ENCODE peak calls at places on chromosome 5, in nine cellular contexts. One of them, this sample, is unnamed.

GRCh38 chr5:128844354-128844923 is 120.8 kb upstream of the SLC27A6 start:
- DNase-seq in heart left ventricle: no peak
- DNase-seq in nephron progenitor cell: no peak
- DNase-seq in posterior cingulate gyrus: no peak
- DNase-seq in germinal center: no peak
- DNase-seq in activated naive CD4-positive, alpha-beta T cell treated with anti-CD3 and anti-CD28 coated beads for 36 hours: no peak
- DNase-seq in GM23338: peak
- DNase-seq in fibroblast of villous mesenchyme: peak
- DNase-seq in AG04450: no peak
- DNase-seq in this sample: no peak

GRCh38 chr5:10555134-10555733 is 8.6 kb upstream of the ANKRD33B start:
- DNase-seq in AG04450: peak
- DNase-seq in heart left ventricle: no peak
- DNase-seq in activated naive CD4-positive, alpha-beta T cell treated with anti-CD3 and anti-CD28 coated beads for 36 hours: no peak
- DNase-seq in nephron progenitor cell: no peak
- DNase-seq in germinal center: no peak
- DNase-seq in GM23338: no peak
- DNase-seq in posterior cingulate gyrus: no peak
- DNase-seq in fibroblast of villous mesenchyme: peak
- DNase-seq in this sample: no peak

GRCh38 chr5:154118832-154119442 is 71.6 kb upstream of the GALNT10 start:
- DNase-seq in fibroblast of villous mesenchyme: no peak
- DNase-seq in heart left ventricle: no peak
- DNase-seq in activated naive CD4-positive, alpha-beta T cell treated with anti-CD3 and anti-CD28 coated beads for 36 hours: no peak
- DNase-seq in posterior cingulate gyrus: no peak
- DNase-seq in germinal center: peak
- DNase-seq in nephron progenitor cell: no peak
- DNase-seq in AG04450: no peak
- DNase-seq in GM23338: no peak
- DNase-seq in this sample: no peak

GRCh38 chr5:76807296-76807695 is 11.5 kb upstream of the F2RL1 start:
- DNase-seq in activated naive CD4-positive, alpha-beta T cell treated with anti-CD3 and anti-CD28 coated beads for 36 hours: no peak
- DNase-seq in germinal center: no peak
- DNase-seq in heart left ventricle: no peak
- DNase-seq in fibroblast of villous mesenchyme: peak
- DNase-seq in nephron progenitor cell: no peak
- DNase-seq in GM23338: peak
- DNase-seq in AG04450: no peak
- DNase-seq in posterior cingulate gyrus: no peak
- DNase-seq in this sample: no peak

GRCh38 chr5:141954193-141954592 is 3.8 kb downstream of the PCDH12 start:
- DNase-seq in activated naive CD4-positive, alpha-beta T cell treated with anti-CD3 and anti-CD28 coated beads for 36 hours: no peak
- DNase-seq in fibroblast of villous mesenchyme: no peak
- DNase-seq in GM23338: no peak
- DNase-seq in heart left ventricle: no peak
- DNase-seq in nephron progenitor cell: no peak
- DNase-seq in AG04450: no peak
- DNase-seq in posterior cingulate gyrus: no peak
- DNase-seq in germinal center: peak
- DNase-seq in this sample: no peak

GRCh38 chr5:140632366-140633080 is 452 bp downstream of the CD14 start:
- DNase-seq in heart left ventricle: peak
- DNase-seq in AG04450: no peak
- DNase-seq in activated naive CD4-positive, alpha-beta T cell treated with anti-CD3 and anti-CD28 coated beads for 36 hours: peak
- DNase-seq in GM23338: peak
- DNase-seq in posterior cingulate gyrus: peak
- DNase-seq in nephron progenitor cell: no peak
- DNase-seq in germinal center: peak
- DNase-seq in fibroblast of villous mesenchyme: peak
- DNase-seq in this sample: no peak

GRCh38 chr5:33595303-33595702 is 154.5 kb downstream of the TARS1 start:
- DNase-seq in GM23338: peak
- DNase-seq in germinal center: no peak
- DNase-seq in nephron progenitor cell: no peak
- DNase-seq in heart left ventricle: no peak
- DNase-seq in fibroblast of villous mesenchyme: no peak
- DNase-seq in posterior cingulate gyrus: no peak
- DNase-seq in AG04450: no peak
- DNase-seq in activated naive CD4-positive, alpha-beta T cell treated with anti-CD3 and anti-CD28 coated beads for 36 hours: no peak
- DNase-seq in this sample: no peak

GRCh38 chr5:122653087-122654017 is 121.5 kb upstream of the SNX2 start:
- DNase-seq in GM23338: no peak
- DNase-seq in heart left ventricle: no peak
- DNase-seq in activated naive CD4-positive, alpha-beta T cell treated with anti-CD3 and anti-CD28 coated beads for 36 hours: no peak
- DNase-seq in germinal center: no peak
- DNase-seq in posterior cingulate gyrus: no peak
- DNase-seq in AG04450: no peak
- DNase-seq in nephron progenitor cell: no peak
- DNase-seq in fibroblast of villous mesenchyme: peak
- DNase-seq in this sample: no peak

GRCh38 chr5:144104086-144104485 is 66.4 kb downstream of the YIPF5 start:
- DNase-seq in germinal center: no peak
- DNase-seq in AG04450: no peak
- DNase-seq in posterior cingulate gyrus: no peak
- DNase-seq in heart left ventricle: no peak
- DNase-seq in activated naive CD4-positive, alpha-beta T cell treated with anti-CD3 and anti-CD28 coated beads for 36 hours: no peak
- DNase-seq in fibroblast of villous mesenchyme: no peak
- DNase-seq in nephron progenitor cell: no peak
- DNase-seq in GM23338: no peak
- DNase-seq in this sample: no peak

GRCh38 chr5:134551891-134552290 is 26.4 kb downstream of the JADE2 start:
- DNase-seq in heart left ventricle: no peak
- DNase-seq in fibroblast of villous mesenchyme: no peak
- DNase-seq in activated naive CD4-positive, alpha-beta T cell treated with anti-CD3 and anti-CD28 coated beads for 36 hours: no peak
- DNase-seq in GM23338: no peak
- DNase-seq in posterior cingulate gyrus: no peak
- DNase-seq in nephron progenitor cell: no peak
- DNase-seq in germinal center: no peak
- DNase-seq in AG04450: no peak
- DNase-seq in this sample: no peak

GRCh38 chr5:55577353-55578060 is 42.7 kb upstream of the PLPP1 start:
- DNase-seq in AG04450: no peak
- DNase-seq in heart left ventricle: peak
- DNase-seq in fibroblast of villous mesenchyme: peak
- DNase-seq in posterior cingulate gyrus: no peak
- DNase-seq in activated naive CD4-positive, alpha-beta T cell treated with anti-CD3 and anti-CD28 coated beads for 36 hours: no peak
- DNase-seq in nephron progenitor cell: no peak
- DNase-seq in GM23338: no peak
- DNase-seq in germinal center: no peak
- DNase-seq in this sample: no peak

GRCh38 chr5:135233477-135233876 is 165.6 kb downstream of the MACROH2A1 start:
- DNase-seq in GM23338: no peak
- DNase-seq in nephron progenitor cell: no peak
- DNase-seq in posterior cingulate gyrus: peak
- DNase-seq in activated naive CD4-positive, alpha-beta T cell treated with anti-CD3 and anti-CD28 coated beads for 36 hours: no peak
- DNase-seq in fibroblast of villous mesenchyme: no peak
- DNase-seq in AG04450: no peak
- DNase-seq in germinal center: no peak
- DNase-seq in heart left ventricle: no peak
- DNase-seq in this sample: no peak

GRCh38 chr5:102762095-102762534 is 7.0 kb downstream of the PAM start:
- DNase-seq in nephron progenitor cell: no peak
- DNase-seq in heart left ventricle: no peak
- DNase-seq in GM23338: no peak
- DNase-seq in germinal center: no peak
- DNase-seq in posterior cingulate gyrus: no peak
- DNase-seq in activated naive CD4-positive, alpha-beta T cell treated with anti-CD3 and anti-CD28 coated beads for 36 hours: no peak
- DNase-seq in AG04450: no peak
- DNase-seq in fibroblast of villous mesenchyme: peak
- DNase-seq in this sample: no peak

GRCh38 chr5:14488697-14489096 is 92.9 kb upstream of the OTULINL start:
- DNase-seq in nephron progenitor cell: no peak
- DNase-seq in activated naive CD4-positive, alpha-beta T cell treated with anti-CD3 and anti-CD28 coated beads for 36 hours: no peak
- DNase-seq in AG04450: no peak
- DNase-seq in fibroblast of villous mesenchyme: no peak
- DNase-seq in GM23338: peak
- DNase-seq in heart left ventricle: no peak
- DNase-seq in germinal center: no peak
- DNase-seq in posterior cingulate gyrus: peak
- DNase-seq in this sample: no peak

GRCh38 chr5:172385164-172385563 is 69.2 kb downstream of the SH3PXD2B start:
- DNase-seq in AG04450: no peak
- DNase-seq in germinal center: no peak
- DNase-seq in fibroblast of villous mesenchyme: no peak
- DNase-seq in nephron progenitor cell: no peak
- DNase-seq in activated naive CD4-positive, alpha-beta T cell treated with anti-CD3 and anti-CD28 coated beads for 36 hours: no peak
- DNase-seq in posterior cingulate gyrus: no peak
- DNase-seq in GM23338: no peak
- DNase-seq in heart left ventricle: no peak
- DNase-seq in this sample: no peak

GRCh38 chr5:122297587-122298298 is 14.3 kb upstream of the SNCAIP start:
- DNase-seq in GM23338: no peak
- DNase-seq in germinal center: no peak
- DNase-seq in heart left ventricle: no peak
- DNase-seq in nephron progenitor cell: no peak
- DNase-seq in fibroblast of villous mesenchyme: no peak
- DNase-seq in AG04450: no peak
- DNase-seq in activated naive CD4-positive, alpha-beta T cell treated with anti-CD3 and anti-CD28 coated beads for 36 hours: no peak
- DNase-seq in posterior cingulate gyrus: no peak
- DNase-seq in this sample: no peak

GRCh38 chr5:30592833-30593232 is 600.7 kb upstream of the CDH6 start:
- DNase-seq in posterior cingulate gyrus: no peak
- DNase-seq in germinal center: no peak
- DNase-seq in heart left ventricle: no peak
- DNase-seq in activated naive CD4-positive, alpha-beta T cell treated with anti-CD3 and anti-CD28 coated beads for 36 hours: no peak
- DNase-seq in fibroblast of villous mesenchyme: no peak
- DNase-seq in nephron progenitor cell: no peak
- DNase-seq in GM23338: no peak
- DNase-seq in AG04450: no peak
- DNase-seq in this sample: no peak

GRCh38 chr5:67301285-67301904 is 104.8 kb upstream of the CD180 start:
- DNase-seq in nephron progenitor cell: no peak
- DNase-seq in AG04450: peak
- DNase-seq in posterior cingulate gyrus: no peak
- DNase-seq in germinal center: no peak
- DNase-seq in activated naive CD4-positive, alpha-beta T cell treated with anti-CD3 and anti-CD28 coated beads for 36 hours: no peak
- DNase-seq in GM23338: no peak
- DNase-seq in fibroblast of villous mesenchyme: peak
- DNase-seq in heart left ventricle: peak
- DNase-seq in this sample: peak

This sample was measured in esophagus squamous epithelium.